ENCODE peak calls at places on chromosomes 13 and 19, in five cellular contexts. One of them, this sample, is unnamed.

GRCh38 chr19:36136975-36137686 is 2.7 kb upstream of the CAPNS1 start:
- DNase-seq in stimulated activated CD4-positive, alpha-beta T cell treated with anti-CD3 and anti-CD28 coated beads, TNF-alpha, amount 100 ng/mL, for 24 hours: no peak
- DNase-seq in IMR-90: peak
- DNase-seq in HS-5: no peak
- DNase-seq in ecto neural progenitor cell: no peak
- DNase-seq in this sample: no peak

GRCh38 chr13:68026077-68026476 is 795.9 kb upstream of the PCDH9 start:
- DNase-seq in stimulated activated CD4-positive, alpha-beta T cell treated with anti-CD3 and anti-CD28 coated beads, TNF-alpha, amount 100 ng/mL, for 24 hours: no peak
- DNase-seq in IMR-90: no peak
- DNase-seq in HS-5: no peak
- DNase-seq in ecto neural progenitor cell: no peak
- DNase-seq in this sample: no peak

GRCh38 chr13:33052446-33052845 is 36.2 kb downstream of the KL start:
- DNase-seq in stimulated activated CD4-positive, alpha-beta T cell treated with anti-CD3 and anti-CD28 coated beads, TNF-alpha, amount 100 ng/mL, for 24 hours: no peak
- DNase-seq in IMR-90: peak
- DNase-seq in HS-5: no peak
- DNase-seq in ecto neural progenitor cell: no peak
- DNase-seq in this sample: no peak

GRCh38 chr13:99463998-99464397 is 37.3 kb upstream of the TM9SF2 start:
- DNase-seq in stimulated activated CD4-positive, alpha-beta T cell treated with anti-CD3 and anti-CD28 coated beads, TNF-alpha, amount 100 ng/mL, for 24 hours: no peak
- DNase-seq in IMR-90: no peak
- DNase-seq in HS-5: no peak
- DNase-seq in ecto neural progenitor cell: no peak
- DNase-seq in this sample: no peak

GRCh38 chr19:47603706-47604310 is 5.1 kb upstream of the BICRA start:
- DNase-seq in stimulated activated CD4-positive, alpha-beta T cell treated with anti-CD3 and anti-CD28 coated beads, TNF-alpha, amount 100 ng/mL, for 24 hours: no peak
- DNase-seq in IMR-90: no peak
- DNase-seq in HS-5: no peak
- DNase-seq in ecto neural progenitor cell: no peak
- DNase-seq in this sample: no peak

GRCh38 chr13:29621841-29622240 is 26.4 kb upstream of the SLC7A1 start:
- DNase-seq in stimulated activated CD4-positive, alpha-beta T cell treated with anti-CD3 and anti-CD28 coated beads, TNF-alpha, amount 100 ng/mL, for 24 hours: no peak
- DNase-seq in IMR-90: peak
- DNase-seq in HS-5: no peak
- DNase-seq in ecto neural progenitor cell: no peak
- DNase-seq in this sample: no peak

GRCh38 chr13:113723400-113724015 is 35.5 kb upstream of the TMEM255B start:
- DNase-seq in stimulated activated CD4-positive, alpha-beta T cell treated with anti-CD3 and anti-CD28 coated beads, TNF-alpha, amount 100 ng/mL, for 24 hours: no peak
- DNase-seq in IMR-90: no peak
- DNase-seq in HS-5: no peak
- DNase-seq in ecto neural progenitor cell: no peak
- DNase-seq in this sample: no peak

GRCh38 chr13:75836441-75836840 is 200.3 kb downstream of the LMO7 start:
- DNase-seq in stimulated activated CD4-positive, alpha-beta T cell treated with anti-CD3 and anti-CD28 coated beads, TNF-alpha, amount 100 ng/mL, for 24 hours: no peak
- DNase-seq in IMR-90: no peak
- DNase-seq in HS-5: no peak
- DNase-seq in ecto neural progenitor cell: no peak
- DNase-seq in this sample: no peak

GRCh38 chr19:1432507-1432887 is 5.7 kb upstream of the RPS15 start:
- DNase-seq in stimulated activated CD4-positive, alpha-beta T cell treated with anti-CD3 and anti-CD28 coated beads, TNF-alpha, amount 100 ng/mL, for 24 hours: no peak
- DNase-seq in IMR-90: no peak
- DNase-seq in HS-5: no peak
- DNase-seq in ecto neural progenitor cell: no peak
- DNase-seq in this sample: no peak

GRCh38 chr13:30898721-30899188 is 7.3 kb upstream of the MEDAG start:
- DNase-seq in stimulated activated CD4-positive, alpha-beta T cell treated with anti-CD3 and anti-CD28 coated beads, TNF-alpha, amount 100 ng/mL, for 24 hours: peak
- DNase-seq in IMR-90: peak
- DNase-seq in HS-5: no peak
- DNase-seq in ecto neural progenitor cell: no peak
- DNase-seq in this sample: no peak